ENCODE peak calls at places on chromosomes 13 and 19, in six cellular contexts. I, A, L, Z, J and G are unnamed samples.

GRCh38 chr19:48085904-48086864 is 24.4 kb downstream of the PLA2G4C start:
- DNase-seq in Z (no peak), A (no peak), I (no peak), J (no peak), L (no peak), G (no peak)

GRCh38 chr13:86051134-86052103 is 252.2 kb upstream of the SLITRK6 start:
- DNase-seq in I (no peak), L (no peak), A (no peak), Z (no peak), J (no peak), G (no peak)

GRCh38 chr19:31071157-31071855 is 277.9 kb downstream of the TSHZ3 start:
- DNase-seq in A (no peak), J (no peak), I (no peak), L (no peak), Z (no peak), G (no peak)

GRCh38 chr19:1434577-1435060 is 3.6 kb upstream of the RPS15 start:
- DNase-seq in Z (no peak), J (no peak), A (no peak), I (no peak), L (no peak), G (no peak)

GRCh38 chr19:48061401-48062344 is 17.8 kb upstream of the CABP5 start:
- DNase-seq in A (no peak), I (no peak), L (no peak), J (no peak), Z (no peak), G (no peak)

GRCh38 chr13:98206946-98207345 is 29.9 kb upstream of the RNF113B start:
- DNase-seq in I (no peak), Z (peak; percentile 88), J (peak; percentile 99), L (no peak), A (no peak), G (no peak)

GRCh38 chr19:40815223-40815622 is 16.2 kb downstream of the EGLN2 start:
- DNase-seq in A (no peak), J (no peak), Z (no peak), L (no peak), I (no peak), G (no peak)

GRCh38 chr13:99062593-99062992 is 84.7 kb upstream of the DOCK9 start:
- DNase-seq in Z (peak; percentile 75), A (no peak), I (no peak), J (no peak), L (peak; percentile 51), G (no peak)

GRCh38 chr19:17220207-17220758 is 5.1 kb downstream of the USE1 start:
- DNase-seq in Z (peak; percentile 84), A (no peak), L (peak; percentile 69), J (no peak), I (no peak), G (no peak)

GRCh38 chr19:48354332-48354992 is 9.3 kb downstream of the TMEM143 start:
- DNase-seq in Z (peak; percentile 17), L (no peak), A (no peak), I (no peak), J (no peak), G (peak; percentile 73)

GRCh38 chr19:2481466-2481865 is 5.5 kb downstream of the GADD45B start:
- DNase-seq in J (no peak), I (no peak), L (no peak), Z (no peak), A (no peak), G (no peak)

GRCh38 chr13:29707876-29708543 is 112.5 kb upstream of the SLC7A1 start:
- DNase-seq in A (peak; percentile 46), Z (peak; percentile 34), J (no peak), I (peak; percentile 22), L (no peak), G (no peak)

GRCh38 chr13:53342623-53343022 is 314.0 kb downstream of the OLFM4 start:
- DNase-seq in Z (no peak), L (no peak), A (no peak), J (no peak), I (no peak), G (no peak)

GRCh38 chr19:13920940-13921744 is 15.1 kb downstream of the CC2D1A start:
- DNase-seq in Z (peak; percentile 48), J (no peak), A (no peak), L (no peak), I (no peak), G (no peak)

GRCh38 chr13:79307866-79308298 is 98.2 kb downstream of the RBM26 start:
- DNase-seq in A (no peak), L (peak; percentile 21), J (no peak), Z (peak; percentile 26), I (no peak), G (no peak)

GRCh38 chr19:1825909-1826556 is 14.0 kb upstream of the ATP8B3 start:
- DNase-seq in I (peak; percentile 75), L (peak; percentile 88), A (peak; percentile 88), Z (peak; percentile 64), J (no peak), G (peak; percentile 84)

GRCh38 chr19:16588824-16589577 is 16.8 kb upstream of the SLC35E1 start:
- DNase-seq in I (no peak), Z (no peak), J (no peak), L (no peak), A (no peak), G (no peak)

GRCh38 chr13:59360108-59360507 is 803.6 kb downstream of the DIAPH3 start:
- DNase-seq in A (no peak), I (no peak), Z (no peak), L (no peak), J (no peak), G (no peak)

GRCh38 chr13:49610176-49610575 is 18.1 kb upstream of the ARL11 start:
- DNase-seq in I (no peak), Z (no peak), A (peak; percentile 40), J (no peak), L (no peak), G (no peak)

GRCh38 chr13:28045861-28046260 is 54.5 kb downstream of the FLT3 start:
- DNase-seq in A (no peak), I (no peak), Z (no peak), L (no peak), J (no peak), G (no peak)

GRCh38 chr19:47069795-47070194 is 21.4 kb upstream of the TMEM160 start:
- DNase-seq in Z (no peak), J (no peak), A (no peak), I (no peak), L (no peak), G (no peak)

GRCh38 chr13:82815791-82816190 is 1066.5 kb downstream of the SLITRK1 start:
- DNase-seq in I (no peak), Z (no peak), L (no peak), J (no peak), A (no peak), G (no peak)

GRCh38 chr13:67440240-67440639 is 210.1 kb upstream of the PCDH9 start:
- DNase-seq in Z (no peak), L (no peak), I (no peak), J (no peak), A (no peak), G (no peak)

GRCh38 chr19:33292595-33293254 is 9.6 kb downstream of the CEBPA start:
- DNase-seq in Z (no peak), J (no peak), I (no peak), L (no peak), A (no peak), G (no peak)

GRCh38 chr13:101190976-101191375 is 225.3 kb downstream of the NALCN start:
- DNase-seq in J (no peak), Z (no peak), L (no peak), I (no peak), A (no peak), G (no peak)

DNA sequence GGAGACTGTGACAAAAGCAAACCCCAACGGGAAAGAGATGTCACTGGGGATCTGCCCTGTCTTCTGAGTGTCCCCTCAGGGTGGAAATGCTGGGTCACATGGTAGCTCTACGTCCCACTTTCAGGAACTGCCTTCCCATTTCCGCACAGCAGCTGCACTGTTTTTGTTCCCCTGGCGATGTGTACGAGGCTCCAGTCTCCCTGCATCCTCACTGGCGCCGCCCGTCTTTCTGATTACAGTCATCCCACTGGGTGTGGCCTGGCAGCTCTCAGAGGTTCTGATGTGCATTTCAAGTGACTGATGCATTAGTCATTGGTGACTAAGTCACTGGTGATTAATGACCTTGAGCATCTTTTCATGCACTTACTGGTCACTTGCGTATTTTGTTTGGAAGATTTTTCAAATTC is 21.2 kb downstream of the PCID2 start:
- DNase-seq in J (peak; percentile 99), A (peak; percentile 48), I (no peak), L (peak; percentile 69), Z (peak; percentile 99), G (no peak)
- TF ChIP-seq CTCF in J (peak; percentile 26), A (no peak), I (no peak), L (no peak), Z (no peak), G (no peak)

DNA sequence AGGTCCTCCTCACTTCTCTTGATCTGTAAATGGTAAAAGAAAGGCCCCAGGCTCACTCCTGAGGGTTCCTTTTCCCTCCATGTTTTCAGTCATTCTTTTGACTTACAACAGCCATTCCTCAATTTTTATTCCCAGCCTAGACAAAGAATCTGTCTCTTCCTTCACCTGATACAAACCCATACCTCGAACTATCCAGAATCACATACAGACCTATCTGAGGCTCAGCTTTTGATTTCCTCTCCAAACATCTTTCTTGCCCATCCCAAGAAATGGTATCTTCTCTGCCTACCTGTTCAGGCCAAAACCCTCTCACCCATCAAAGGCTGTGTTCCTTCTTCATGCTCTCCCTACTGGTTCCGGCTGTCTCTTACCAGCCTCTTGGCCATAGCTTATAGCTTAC is 2.2 kb downstream of the CHMP2A start:
- DNase-seq in Z (no peak), I (no peak), A (no peak), L (no peak), J (no peak), G (no peak)
- TF ChIP-seq CTCF in Z (no peak), I (no peak), A (no peak), L (no peak), J (no peak), G (no peak)

DNA sequence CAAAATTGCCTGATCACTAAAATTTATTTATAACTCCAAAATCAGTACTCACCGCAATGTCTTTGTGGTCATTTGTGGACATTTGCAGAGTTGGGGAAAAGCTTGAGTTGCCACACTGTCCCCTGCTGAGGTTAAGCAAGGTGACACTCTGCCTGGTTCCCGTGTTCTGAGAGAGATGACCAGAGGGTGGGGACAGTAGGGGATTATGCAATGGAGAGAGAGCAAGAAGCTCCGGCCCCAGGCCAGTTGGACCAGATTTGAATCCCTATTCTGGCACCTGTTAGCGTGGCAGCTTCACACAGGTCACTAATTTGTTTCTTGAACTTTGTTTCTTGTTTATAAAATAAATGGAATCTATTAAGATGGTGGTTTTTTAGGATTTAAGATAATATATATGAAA is 17.8 kb downstream of the ERCC5 start:
- DNase-seq in A (no peak), L (no peak), I (no peak), Z (no peak), J (no peak), G (no peak)
- TF ChIP-seq CTCF in A (no peak), L (no peak), I (no peak), Z (no peak), J (no peak), G (no peak)

GRCh38 chr13:21675095-21676007 is 4.5 kb downstream of the FGF9 start:
- DNase-seq in I (no peak), J (no peak), Z (no peak), A (peak; percentile 55), L (no peak), G (peak; percentile 3)

GRCh38 chr13:21676611-21677021 is 5.7 kb downstream of the FGF9 start:
- DNase-seq in A (peak; percentile 53), J (no peak), L (no peak), I (no peak), Z (no peak), G (no peak)

GRCh38 chr13:21672811-21673591 is 2.1 kb downstream of the FGF9 start:
- DNase-seq in A (no peak), I (no peak), J (no peak), Z (no peak), L (no peak), G (no peak)

GRCh38 chr13:21673592-21674270 is 2.9 kb downstream of the FGF9 start:
- DNase-seq in Z (peak; percentile 31), A (peak; percentile 75), L (no peak), I (no peak), J (no peak), G (peak; percentile 57)

GRCh38 chr13:21674271-21675009 is 3.6 kb downstream of the FGF9 start:
- DNase-seq in I (no peak), L (no peak), A (peak; percentile 64), J (no peak), Z (no peak), G (peak; percentile 31)
- TF ChIP-seq CTCF in I (no peak), L (no peak), A (no peak), J (no peak), Z (no peak), G (no peak)